ENCODE peak calls at places on chromosomes 6 and 20, in six cellular contexts. W is hepatocyte; U is right atrium auricular region; K is esophagus squamous epithelium; I is transverse colon; H is effector memory CD4-positive, alpha-beta T cell. T is an unnamed sample. For H3K36me3, the result is how much of the 10 kb centered on the place peaks cover.

GRCh38 chr6:33279257-33279695 is 2.4 kb downstream of the B3GALT4 start:
- DNase-seq in W (no peak), U (no peak), K (no peak), I (no peak), H (no peak), T (no peak)

GRCh38 chr6:112189494-112189893 is 64.9 kb downstream of the LAMA4 start:
- DNase-seq in W (no peak), U (no peak), K (no peak), I (no peak), H (no peak), T (no peak)

GRCh38 chr20:478949-479429 is 16.7 kb upstream of the TBC1D20 start:
- DNase-seq in W (peak), U (no peak), K (no peak), I (no peak), H (no peak), T (peak)

GRCh38 chr6:66054967-66055366 is 347.9 kb upstream of the EYS start:
- DNase-seq in W (no peak), U (no peak), K (no peak), I (no peak), H (no peak), T (no peak)

GRCh38 chr6:72411872-72412708 is 209.8 kb upstream of the KCNQ5 start:
- DNase-seq in W (peak), U (peak), K (no peak), I (peak), H (peak), T (peak)

GRCh38 chr6:157240960-157241311 is 82.4 kb downstream of the TMEM242 start:
- DNase-seq in W (no peak), U (no peak), K (no peak), I (no peak), H (no peak), T (no peak)

GRCh38 chr20:58623579-58624473 is 27.3 kb upstream of the STX16 start:
- DNase-seq in W (peak), U (peak), K (no peak), I (peak), H (no peak), T (no peak)

GRCh38 chr6:52059821-52060220 is 27.6 kb downstream of the PKHD1 start:
- DNase-seq in W (no peak), U (no peak), K (no peak), I (no peak), H (no peak), T (no peak)

GRCh38 chr6:139763468-139764214 is 389.2 kb upstream of the CITED2 start:
- DNase-seq in W (no peak), U (no peak), K (no peak), I (no peak), H (no peak), T (no peak)

GRCh38 chr6:155314773-155315515 is 660 bp upstream of the TFB1M start:
- DNase-seq in W (peak), U (peak), K (no peak), I (peak), H (peak), T (no peak)

GRCh38 chr6:159467473-159468041 is 225.5 kb downstream of the SOD2 start:
- DNase-seq in W (no peak), U (no peak), K (no peak), I (no peak), H (no peak), T (no peak)

GRCh38 chr20:18712116-18712515 is 101.5 kb upstream of the SCP2D1 start:
- DNase-seq in W (no peak), U (no peak), K (no peak), I (no peak), H (no peak), T (no peak)

GRCh38 chr6:116011520-116011919 is 49.2 kb downstream of the FRK start:
- DNase-seq in W (no peak), U (no peak), K (no peak), I (peak), H (no peak), T (no peak)

GRCh38 chr20:61679473-61679872 is 386.2 kb downstream of the TAF4 start:
- DNase-seq in W (no peak), U (no peak), K (no peak), I (no peak), H (no peak), T (no peak)

GRCh38 chr6:7684843-7685242 is 41.1 kb upstream of the BMP6 start:
- DNase-seq in W (no peak), U (no peak), K (no peak), I (no peak), H (no peak), T (no peak)

GRCh38 chr6:15476631-15477380 is 186.0 kb downstream of the DTNBP1 start:
- DNase-seq in W (no peak), U (no peak), K (no peak), I (no peak), H (no peak), T (no peak)

GRCh38 chr6:14272111-14273085 is 154.8 kb downstream of the CD83 start:
- DNase-seq in W (no peak), U (no peak), K (no peak), I (no peak), H (no peak), T (no peak)

GRCh38 chr6:155100087-155100486 is 105.0 kb downstream of the TIAM2 start:
- DNase-seq in W (no peak), U (no peak), K (no peak), I (no peak), H (no peak), T (no peak)

DNA sequence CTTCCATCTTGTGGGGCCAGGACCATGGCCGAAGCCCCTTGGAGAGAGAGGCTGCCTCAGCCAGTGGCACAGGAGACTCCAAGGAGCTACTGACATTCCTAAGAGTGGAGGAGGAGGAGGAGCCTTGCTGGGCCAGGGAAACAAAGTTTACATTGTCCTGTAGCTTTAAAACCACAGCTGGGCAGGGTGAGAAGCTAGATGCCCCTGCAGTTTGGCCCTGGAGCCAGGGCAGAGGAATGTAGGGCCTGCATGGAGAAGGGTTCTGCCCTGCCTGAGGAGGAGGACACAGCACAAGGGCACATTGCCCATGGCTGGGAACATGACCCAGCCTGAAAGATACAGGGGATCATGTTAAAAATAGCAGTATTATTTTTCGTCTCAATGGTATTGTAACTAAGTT is 37.4 kb downstream of the PLCG1 start:
- DNase-seq in W (no peak), U (peak), K (no peak), I (peak), H (no peak), T (no peak)
- H3K36me3 ChIP-seq in W (under half), U (under half), K (half or more), I (under half), H (half or more), T (half or more)

GRCh38 chr20:3865152-3865886 is 18.7 kb downstream of the MAVS start:
- DNase-seq in W (no peak), U (no peak), K (no peak), I (no peak), H (no peak), T (no peak)
- H3K36me3 ChIP-seq in W (under half), U (half or more), K (half or more), I (under half), H (half or more), T (half or more)

GRCh38 chr20:34364013-34364382 is 925 bp downstream of the ITCH start:
- DNase-seq in W (peak), U (no peak), K (no peak), I (no peak), H (no peak), T (no peak)
- H3K36me3 ChIP-seq in W (under half), U (under half), K (under half), I (under half), H (under half), T (under half)

DNA sequence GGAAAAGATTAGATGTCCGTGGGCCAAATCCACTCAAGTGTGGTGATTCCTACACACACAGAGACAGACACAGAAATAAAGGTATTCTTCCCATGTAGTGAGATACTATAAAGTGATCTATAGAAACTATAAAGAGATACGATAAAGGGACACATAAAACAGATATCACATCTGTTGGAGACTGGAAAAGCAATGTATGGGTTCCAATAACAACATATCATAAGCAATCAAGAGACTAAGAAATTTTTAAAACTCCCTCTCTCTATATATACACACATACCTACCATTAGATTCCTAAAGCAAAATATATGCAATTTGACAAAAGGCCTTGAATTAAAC is 5.2 kb downstream of the PPP1R10 start:
- DNase-seq in W (no peak), U (no peak), K (no peak), I (no peak), H (no peak), T (no peak)
- H3K36me3 ChIP-seq in W (under half), U (under half), K (under half), I (under half), H (under half), T (half or more)

GRCh38 chr20:20143165-20143564 is 90.8 kb downstream of the CFAP61 start:
- DNase-seq in W (no peak), U (no peak), K (no peak), I (no peak), H (no peak), T (no peak)

GRCh38 chr20:20136313-20136712 is 84.0 kb downstream of the CFAP61 start:
- DNase-seq in W (no peak), U (no peak), K (no peak), I (no peak), H (no peak), T (no peak)

GRCh38 chr20:20138301-20139064 is 86.2 kb downstream of the CFAP61 start:
- DNase-seq in W (no peak), U (no peak), K (no peak), I (no peak), H (no peak), T (no peak)

GRCh38 chr20:20137851-20138250 is 85.5 kb downstream of the CFAP61 start:
- DNase-seq in W (no peak), U (no peak), K (no peak), I (no peak), H (no peak), T (no peak)

DNA sequence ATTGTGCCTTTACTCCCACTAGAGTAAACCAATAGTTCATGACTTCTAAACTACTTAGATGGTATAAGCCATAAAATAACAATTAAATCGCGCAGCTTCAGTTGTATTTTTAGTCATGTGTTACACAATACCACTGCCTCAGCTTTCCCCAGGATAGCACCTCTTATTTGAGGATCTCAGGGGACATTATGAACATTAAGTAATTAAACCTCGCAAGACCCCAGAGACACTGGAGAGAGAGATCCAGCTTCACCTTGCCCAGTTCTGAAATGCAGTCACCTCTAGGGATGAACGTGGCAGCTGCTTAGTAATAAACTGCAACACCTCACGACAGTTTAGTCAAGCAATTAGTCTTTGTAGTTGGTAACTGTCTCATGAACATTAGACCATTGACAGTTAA is 87.1 kb downstream of the CFAP61 start:
- DNase-seq in W (no peak), U (no peak), K (no peak), I (no peak), H (no peak), T (no peak)
- H3K36me3 ChIP-seq in W (under half), U (under half), K (under half), I (under half), H (under half), T (under half)

DNA sequence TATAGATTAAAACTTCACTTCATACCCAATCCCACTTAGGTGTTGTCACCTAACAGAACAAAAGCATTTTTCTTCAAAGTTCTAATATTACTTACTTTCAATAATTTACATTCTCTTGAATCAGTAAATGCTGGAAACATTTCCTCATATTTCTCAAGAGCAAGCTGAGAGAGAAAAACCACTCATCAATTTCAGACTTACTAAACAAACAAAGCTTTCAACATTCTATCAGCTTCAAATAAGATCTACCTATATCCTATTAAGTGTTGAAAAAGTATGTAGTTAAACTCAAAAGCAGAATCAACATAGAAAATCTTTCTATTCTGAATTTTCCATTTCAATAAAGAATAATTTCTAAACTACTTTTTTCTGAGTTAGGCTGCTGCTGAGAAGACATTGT is 17.8 kb downstream of the GZF1 start:
- DNase-seq in W (no peak), U (no peak), K (no peak), I (no peak), H (no peak), T (no peak)
- H3K36me3 ChIP-seq in W (under half), U (under half), K (half or more), I (under half), H (under half), T (half or more)

GRCh38 chr6:145964948-145965366 is 799 bp upstream of the SHPRH start:
- DNase-seq in W (peak), U (no peak), K (no peak), I (no peak), H (no peak), T (peak)
- H3K36me3 ChIP-seq in W (under half), U (under half), K (under half), I (under half), H (under half), T (under half)

T was measured in DND-41.